ENCODE peak calls at places on chromosomes 3 and 15, in six cellular contexts. One of them, this sample, is unnamed. For H3K4me1, the result is how much of the 10 kb centered on the place peaks cover.

GRCh38 chr3:159806412-159806811 is 182.2 kb upstream of the IL12A start:
- DNase-seq in IMR-90: peak
- DNase-seq in GM23248: no peak
- DNase-seq in right cardiac atrium: peak
- DNase-seq in neural progenitor cell: peak
- DNase-seq in BE2C: no peak
- DNase-seq in this sample: no peak

GRCh38 chr15:61715082-61715481 is 345.2 kb downstream of the VPS13C start:
- DNase-seq in neural progenitor cell: no peak
- DNase-seq in IMR-90: no peak
- DNase-seq in GM23248: peak
- DNase-seq in BE2C: no peak
- DNase-seq in right cardiac atrium: no peak
- DNase-seq in this sample: no peak

GRCh38 chr3:71441217-71441924 is 142.2 kb downstream of the FOXP1 start:
- DNase-seq in IMR-90: no peak
- DNase-seq in BE2C: no peak
- DNase-seq in neural progenitor cell: no peak
- DNase-seq in GM23248: no peak
- DNase-seq in right cardiac atrium: no peak
- DNase-seq in this sample: no peak

GRCh38 chr3:30399394-30400181 is 206.8 kb upstream of the TGFBR2 start:
- DNase-seq in BE2C: no peak
- DNase-seq in neural progenitor cell: no peak
- DNase-seq in GM23248: no peak
- DNase-seq in IMR-90: peak
- DNase-seq in right cardiac atrium: no peak
- DNase-seq in this sample: no peak

GRCh38 chr3:24137958-24138875 is 193.1 kb downstream of the NR1D2 start:
- DNase-seq in neural progenitor cell: no peak
- DNase-seq in IMR-90: no peak
- DNase-seq in BE2C: no peak
- DNase-seq in right cardiac atrium: no peak
- DNase-seq in GM23248: no peak
- DNase-seq in this sample: no peak

GRCh38 chr3:53998980-53999379 is 107.3 kb upstream of the SELENOK start:
- DNase-seq in BE2C: no peak
- DNase-seq in IMR-90: no peak
- DNase-seq in neural progenitor cell: no peak
- DNase-seq in right cardiac atrium: no peak
- DNase-seq in GM23248: no peak
- DNase-seq in this sample: no peak

GRCh38 chr3:119063471-119063870 is 28.8 kb upstream of the IGSF11 start:
- DNase-seq in BE2C: no peak
- DNase-seq in right cardiac atrium: no peak
- DNase-seq in neural progenitor cell: no peak
- DNase-seq in GM23248: no peak
- DNase-seq in IMR-90: no peak
- DNase-seq in this sample: no peak

GRCh38 chr3:55746808-55747413 is 259.8 kb upstream of the WNT5A start:
- DNase-seq in neural progenitor cell: no peak
- DNase-seq in BE2C: no peak
- DNase-seq in GM23248: peak
- DNase-seq in right cardiac atrium: no peak
- DNase-seq in IMR-90: peak
- DNase-seq in this sample: no peak

GRCh38 chr3:54897028-54897711 is 30.7 kb downstream of the LRTM1 start:
- DNase-seq in right cardiac atrium: no peak
- DNase-seq in GM23248: peak
- DNase-seq in BE2C: no peak
- DNase-seq in neural progenitor cell: no peak
- DNase-seq in IMR-90: peak
- DNase-seq in this sample: no peak

GRCh38 chr3:52430416-52430810 is 14.5 kb downstream of the SEMA3G start:
- DNase-seq in GM23248: no peak
- DNase-seq in BE2C: no peak
- DNase-seq in neural progenitor cell: no peak
- DNase-seq in right cardiac atrium: no peak
- DNase-seq in IMR-90: no peak
- DNase-seq in this sample: no peak
- H3K4me3 ChIP-seq in GM23248: no peak
- H3K4me3 ChIP-seq in BE2C: no peak
- H3K4me3 ChIP-seq in neural progenitor cell: no peak
- H3K4me3 ChIP-seq in right cardiac atrium: no peak
- H3K4me3 ChIP-seq in IMR-90: no peak
- H3K4me3 ChIP-seq in this sample: no peak

GRCh38 chr15:66408690-66409089 is 22.0 kb downstream of the MAP2K1 start:
- DNase-seq in IMR-90: no peak
- DNase-seq in BE2C: no peak
- DNase-seq in right cardiac atrium: peak
- DNase-seq in neural progenitor cell: no peak
- DNase-seq in GM23248: no peak
- DNase-seq in this sample: no peak

GRCh38 chr15:66412213-66412612 is 25.5 kb downstream of the MAP2K1 start:
- DNase-seq in BE2C: no peak
- DNase-seq in GM23248: no peak
- DNase-seq in neural progenitor cell: no peak
- DNase-seq in IMR-90: no peak
- DNase-seq in right cardiac atrium: no peak
- DNase-seq in this sample: no peak

GRCh38 chr15:66409565-66410108 is 22.9 kb downstream of the MAP2K1 start:
- DNase-seq in IMR-90: no peak
- DNase-seq in right cardiac atrium: no peak
- DNase-seq in GM23248: no peak
- DNase-seq in BE2C: no peak
- DNase-seq in neural progenitor cell: no peak
- DNase-seq in this sample: no peak

GRCh38 chr15:66413555-66413954 is 26.8 kb downstream of the MAP2K1 start:
- DNase-seq in neural progenitor cell: no peak
- DNase-seq in IMR-90: no peak
- DNase-seq in GM23248: no peak
- DNase-seq in right cardiac atrium: no peak
- DNase-seq in BE2C: no peak
- DNase-seq in this sample: no peak

DNA sequence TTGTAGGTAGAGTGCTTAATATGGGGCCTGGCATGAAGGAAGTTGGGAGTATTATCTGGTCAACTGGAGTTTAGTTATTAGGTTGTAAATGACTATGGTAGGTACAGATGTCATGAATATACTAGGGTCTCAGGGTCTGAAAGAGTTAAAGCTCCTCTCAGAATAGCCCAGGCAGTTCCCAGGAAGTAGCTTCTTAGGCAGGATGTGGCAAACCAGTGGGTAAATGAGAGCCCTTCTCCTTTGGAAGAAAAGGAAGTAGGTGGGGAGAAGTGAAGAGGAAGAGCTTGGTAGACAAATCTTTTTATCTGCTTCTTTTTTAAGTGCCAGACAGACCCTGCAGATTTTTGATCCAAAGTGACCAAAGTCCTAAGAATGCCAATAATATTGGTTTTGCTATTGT is 24.5 kb downstream of the MAP2K1 start:
- DNase-seq in right cardiac atrium: no peak
- DNase-seq in BE2C: no peak
- DNase-seq in neural progenitor cell: no peak
- DNase-seq in IMR-90: no peak
- DNase-seq in GM23248: no peak
- DNase-seq in this sample: no peak
- H3K4me1 ChIP-seq in right cardiac atrium: under half
- H3K4me1 ChIP-seq in BE2C: under half
- H3K4me1 ChIP-seq in neural progenitor cell: under half
- H3K4me1 ChIP-seq in IMR-90: under half
- H3K4me1 ChIP-seq in GM23248: under half
- H3K4me1 ChIP-seq in this sample: under half

GRCh38 chr15:41893422-41894250 is at the start of gene SPTBN5:
- DNase-seq in right cardiac atrium: no peak
- DNase-seq in BE2C: no peak
- DNase-seq in IMR-90: no peak
- DNase-seq in GM23248: no peak
- DNase-seq in neural progenitor cell: no peak
- DNase-seq in this sample: no peak
- H3K4me3 ChIP-seq in right cardiac atrium: peak
- H3K4me3 ChIP-seq in BE2C: peak
- H3K4me3 ChIP-seq in IMR-90: no peak
- H3K4me3 ChIP-seq in GM23248: peak
- H3K4me3 ChIP-seq in neural progenitor cell: no peak
- H3K4me3 ChIP-seq in this sample: no peak

GRCh38 chr3:59385547-59385946 is 335.7 kb upstream of the CFAP20DC start:
- DNase-seq in neural progenitor cell: no peak
- DNase-seq in IMR-90: no peak
- DNase-seq in right cardiac atrium: no peak
- DNase-seq in BE2C: no peak
- DNase-seq in GM23248: no peak
- DNase-seq in this sample: no peak
- H3K4me1 ChIP-seq in neural progenitor cell: under half
- H3K4me1 ChIP-seq in IMR-90: under half
- H3K4me1 ChIP-seq in right cardiac atrium: under half
- H3K4me1 ChIP-seq in BE2C: under half
- H3K4me1 ChIP-seq in GM23248: under half
- H3K4me1 ChIP-seq in this sample: under half

DNA sequence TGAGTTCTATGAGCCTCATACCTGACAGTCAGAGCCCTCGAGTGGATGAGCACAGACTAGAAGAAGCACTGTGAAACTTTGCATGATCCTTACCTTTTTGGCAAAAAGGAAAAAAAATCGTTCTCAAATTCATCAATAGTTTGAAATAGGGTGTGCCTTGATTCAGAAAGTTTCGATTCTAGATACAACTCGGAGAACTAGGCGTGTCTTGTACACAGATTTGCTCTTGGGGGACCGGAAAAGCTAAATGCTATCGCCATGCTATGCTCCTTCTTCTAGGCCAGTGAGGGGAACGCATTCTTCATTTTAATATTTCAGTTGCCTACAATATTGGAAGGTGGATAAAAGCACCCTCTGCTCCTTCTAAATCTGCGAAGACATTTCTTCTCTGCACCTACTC is 25.0 kb downstream of the CD86 start:
- DNase-seq in IMR-90: no peak
- DNase-seq in GM23248: no peak
- DNase-seq in right cardiac atrium: no peak
- DNase-seq in BE2C: no peak
- DNase-seq in neural progenitor cell: no peak
- DNase-seq in this sample: no peak
- H3K4me3 ChIP-seq in IMR-90: no peak
- H3K4me3 ChIP-seq in GM23248: no peak
- H3K4me3 ChIP-seq in right cardiac atrium: no peak
- H3K4me3 ChIP-seq in BE2C: no peak
- H3K4me3 ChIP-seq in neural progenitor cell: no peak
- H3K4me3 ChIP-seq in this sample: no peak

GRCh38 chr3:11589706-11590105 is 54.0 kb downstream of the VGLL4 start:
- DNase-seq in neural progenitor cell: no peak
- DNase-seq in right cardiac atrium: no peak
- DNase-seq in GM23248: no peak
- DNase-seq in BE2C: no peak
- DNase-seq in IMR-90: no peak
- DNase-seq in this sample: peak

GRCh38 chr3:11587766-11588165 is 55.9 kb downstream of the VGLL4 start:
- DNase-seq in right cardiac atrium: no peak
- DNase-seq in neural progenitor cell: no peak
- DNase-seq in GM23248: no peak
- DNase-seq in BE2C: no peak
- DNase-seq in IMR-90: no peak
- DNase-seq in this sample: peak

GRCh38 chr3:11591006-11591360 is 52.7 kb downstream of the VGLL4 start:
- DNase-seq in right cardiac atrium: no peak
- DNase-seq in neural progenitor cell: no peak
- DNase-seq in IMR-90: peak
- DNase-seq in BE2C: no peak
- DNase-seq in GM23248: peak
- DNase-seq in this sample: no peak

GRCh38 chr3:11588338-11588737 is 55.4 kb downstream of the VGLL4 start:
- DNase-seq in GM23248: no peak
- DNase-seq in right cardiac atrium: no peak
- DNase-seq in IMR-90: no peak
- DNase-seq in neural progenitor cell: no peak
- DNase-seq in BE2C: no peak
- DNase-seq in this sample: peak

DNA sequence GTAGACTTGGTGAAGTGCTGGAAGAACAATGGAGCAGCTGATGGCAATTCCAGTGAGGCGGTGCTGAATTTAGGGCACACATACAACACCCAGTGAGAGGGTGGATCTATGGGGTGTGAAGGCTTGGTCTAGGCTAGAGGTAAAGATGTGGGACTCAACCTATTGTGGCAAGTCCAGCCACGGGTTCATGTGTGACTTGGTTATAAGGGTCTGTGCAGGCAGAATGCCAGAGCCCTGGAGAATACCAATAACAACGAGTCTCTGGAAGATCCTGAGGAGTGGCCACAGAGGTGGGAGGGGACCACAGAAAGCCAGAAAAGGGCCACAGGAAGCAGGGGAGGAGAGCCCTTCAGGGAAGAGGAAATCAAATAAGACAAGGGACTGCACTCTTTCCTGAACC is 55.0 kb downstream of the VGLL4 start:
- DNase-seq in IMR-90: no peak
- DNase-seq in BE2C: no peak
- DNase-seq in neural progenitor cell: no peak
- DNase-seq in right cardiac atrium: no peak
- DNase-seq in GM23248: no peak
- DNase-seq in this sample: peak
- H3K4me1 ChIP-seq in IMR-90: half or more
- H3K4me1 ChIP-seq in BE2C: under half
- H3K4me1 ChIP-seq in neural progenitor cell: half or more
- H3K4me1 ChIP-seq in right cardiac atrium: under half
- H3K4me1 ChIP-seq in GM23248: half or more
- H3K4me1 ChIP-seq in this sample: under half

This sample was measured in endodermal cell.